ENCODE peak calls at places on chromosomes 3 and 15, in four cellular contexts. K is small intestine, P is tibial artery, X is endodermal cell. V is an unnamed sample.

GRCh38 chr15:25862469-25863066 is 559 bp downstream of the ATP10A start:
- DNase-seq in K (no peak), P (peak; percentile 76), X (peak; percentile 78), V (peak; percentile 43)

GRCh38 chr3:64224826-64225606 is at the start of gene PRICKLE2:
- DNase-seq in K (peak; percentile 33), P (peak; percentile 94), X (peak; percentile 85), V (no peak)

GRCh38 chr15:28086175-28086703 is 12.9 kb downstream of the OCA2 start:
- DNase-seq in K (peak; percentile 78), P (peak; percentile 70), X (peak; percentile 87), V (peak; percentile 62)

GRCh38 chr3:10378246-10378645 is 57.3 kb upstream of the SEC13 start:
- DNase-seq in K (no peak), P (no peak), X (no peak), V (no peak)

GRCh38 chr3:115503386-115503785 is 119.9 kb upstream of the GAP43 start:
- DNase-seq in K (no peak), P (no peak), X (no peak), V (no peak)

GRCh38 chr15:89021224-89021623 is 67.0 kb upstream of the ABHD2 start:
- DNase-seq in K (no peak), P (peak; percentile 91), X (no peak), V (no peak)

GRCh38 chr15:50636146-50636545 is 50.5 kb downstream of the TRPM7 start:
- DNase-seq in K (no peak), P (no peak), X (no peak), V (no peak)

GRCh38 chr3:128973988-128974564 is 19.8 kb downstream of the CFAP92 start:
- DNase-seq in K (no peak), P (no peak), X (no peak), V (no peak)

GRCh38 chr15:41940441-41940857 is 31.9 kb downstream of the EHD4 start:
- DNase-seq in K (no peak), P (no peak), X (peak; percentile 25), V (peak; percentile 42)

GRCh38 chr3:113241292-113242033 is 30.1 kb downstream of the BOC start:
- DNase-seq in K (no peak), P (no peak), X (peak; percentile 90), V (no peak)

GRCh38 chr3:156865732-156866131 is 39.6 kb downstream of the LEKR1 start:
- DNase-seq in K (no peak), P (no peak), X (no peak), V (no peak)

GRCh38 chr15:88241060-88241459 is 15.5 kb downstream of the NTRK3 start:
- DNase-seq in K (no peak), P (no peak), X (peak; percentile 60), V (no peak)

GRCh38 chr3:63872135-63872924 is 8.7 kb downstream of the ATXN7 start:
- DNase-seq in K (no peak), P (no peak), X (no peak), V (no peak)

GRCh38 chr3:138675393-138675792 is 66.8 kb downstream of the FAIM start:
- DNase-seq in K (no peak), P (no peak), X (no peak), V (no peak)

DNA sequence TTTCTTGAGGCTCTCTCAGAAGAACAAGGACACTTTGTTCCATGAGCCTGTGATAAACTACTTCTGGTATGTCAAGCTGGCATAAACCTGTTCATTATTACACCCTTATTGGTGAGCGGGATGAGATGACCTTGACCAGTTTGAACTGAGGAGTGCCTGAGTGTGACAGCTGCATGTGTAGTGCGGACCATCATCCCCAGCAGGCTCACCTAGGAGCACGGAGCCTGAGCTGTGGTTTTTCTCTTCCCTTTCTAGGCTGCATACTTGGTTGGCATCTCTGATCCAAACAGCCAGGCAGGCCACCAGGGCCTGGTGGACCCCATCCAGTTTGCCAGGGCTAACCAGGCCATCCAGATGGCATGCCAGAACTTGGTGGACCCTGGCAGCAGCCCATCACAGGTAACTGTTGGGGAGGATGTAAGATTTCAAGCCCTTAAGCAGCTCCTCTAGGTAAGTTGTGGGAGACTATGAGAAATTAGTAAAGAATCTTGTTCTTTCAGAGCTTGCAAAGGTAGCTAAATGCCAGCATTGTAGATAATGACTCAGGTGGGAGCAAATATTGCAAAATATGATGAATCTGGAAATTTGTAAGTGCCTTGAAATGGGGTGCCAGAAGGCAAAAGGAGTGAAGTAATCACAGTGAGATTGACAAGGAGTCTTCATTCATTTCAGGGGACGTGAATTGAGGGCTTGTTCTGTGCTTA is 288.9 kb upstream of the TPM1 start:
- DNase-seq in K (no peak), P (no peak), X (no peak), V (no peak)
- H3K4me1 ChIP-seq in K (no peaks in the 10 kb centered on the region), P (no peaks in the 10 kb centered on the region), X (peaks cover 9% of the 10 kb centered on the region), V (no peaks in the 10 kb centered on the region)

GRCh38 chr15:78854973-78855372 is 17.7 kb upstream of the MORF4L1 start:
- DNase-seq in K (no peak), P (no peak), X (no peak), V (no peak)

GRCh38 chr15:78859971-78860733 is 12.5 kb upstream of the MORF4L1 start:
- DNase-seq in K (peak; percentile 81), P (peak; percentile 78), X (peak; percentile 91), V (peak; percentile 50)

GRCh38 chr15:78850926-78851600 is 21.6 kb upstream of the MORF4L1 start:
- DNase-seq in K (no peak), P (no peak), X (peak; percentile 58), V (no peak)

GRCh38 chr15:78853500-78853899 is 19.2 kb upstream of the MORF4L1 start:
- DNase-seq in K (no peak), P (peak; percentile 16), X (no peak), V (no peak)

DNA sequence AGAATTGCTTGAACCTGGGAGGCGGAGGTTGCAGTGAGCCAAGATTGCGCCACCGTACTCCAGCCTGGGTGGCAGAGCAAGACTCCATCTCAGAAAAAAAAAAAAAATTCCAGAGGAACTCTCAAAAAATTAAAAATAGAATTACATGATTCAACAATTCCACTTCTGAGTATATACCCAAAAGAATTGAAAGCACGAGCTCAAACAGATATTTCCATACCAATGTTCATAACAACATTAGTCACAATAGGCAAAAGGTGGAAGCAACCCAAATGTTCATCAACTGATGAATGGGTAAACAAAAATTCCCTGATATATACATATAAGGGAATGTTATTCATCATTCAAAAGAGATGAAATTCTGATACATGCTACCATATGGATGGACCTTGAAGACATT is 16.9 kb upstream of the MORF4L1 start:
- DNase-seq in K (no peak), P (no peak), X (no peak), V (no peak)
- H3K4me1 ChIP-seq in K (no peaks in the 10 kb centered on the region), P (no peaks in the 10 kb centered on the region), X (no peaks in the 10 kb centered on the region), V (no peaks in the 10 kb centered on the region)

GRCh38 chr15:98943609-98944111 is 63.9 kb downstream of the PGPEP1L start:
- DNase-seq in K (peak; percentile 13), P (no peak), X (no peak), V (no peak)
- H3K4me1 ChIP-seq in K (no peaks in the 10 kb centered on the region), P (peaks cover 6% of the 10 kb centered on the region), X (no peaks in the 10 kb centered on the region), V (no peaks in the 10 kb centered on the region)

DNA sequence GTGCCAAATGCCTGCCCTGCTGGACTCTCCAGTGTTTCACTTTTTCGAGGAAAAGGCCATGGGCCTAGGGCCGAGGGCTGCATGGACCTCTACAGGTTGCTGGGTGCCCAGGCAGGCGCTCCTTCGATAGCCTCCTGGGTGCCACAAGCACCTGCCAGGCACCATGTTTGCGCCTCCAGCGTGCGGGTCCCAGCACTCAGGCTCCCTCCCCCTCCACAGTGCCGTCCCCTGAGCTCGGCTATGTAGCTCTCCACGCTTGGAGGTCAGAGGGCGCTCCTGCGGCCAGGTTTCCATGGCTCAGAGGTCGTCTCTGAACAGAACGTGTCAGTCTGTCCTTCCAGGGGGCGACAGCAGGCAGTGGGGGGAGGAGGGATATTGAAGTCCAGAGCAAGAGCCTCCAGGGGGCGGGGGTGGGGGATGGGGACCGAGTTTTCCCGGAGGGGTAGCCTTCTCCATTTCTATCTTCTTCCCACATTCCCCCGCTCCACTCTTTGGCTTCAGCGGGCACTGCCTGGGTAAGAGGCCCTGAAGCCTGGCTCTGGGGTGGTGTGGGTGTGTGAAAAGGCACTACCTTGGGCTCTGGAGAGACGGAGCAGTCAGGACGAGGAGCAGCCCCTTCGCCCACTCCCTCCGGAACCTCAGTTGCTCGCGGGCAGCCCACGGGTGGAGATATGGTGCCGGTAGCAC is 3.6 kb downstream of the ONECUT1 start:
- DNase-seq in K (no peak), P (no peak), X (peak; percentile 81), V (no peak)
- H3K4me1 ChIP-seq in K (no peaks in the 10 kb centered on the region), P (no peaks in the 10 kb centered on the region), X (peaks cover 20% of the 10 kb centered on the region), V (peaks cover 24% of the 10 kb centered on the region)

GRCh38 chr3:172069473-172069872 is 30.1 kb downstream of the FNDC3B start:
- DNase-seq in K (no peak), P (no peak), X (no peak), V (no peak)
- H3K4me1 ChIP-seq in K (peaks cover 9% of the 10 kb centered on the region), P (no peaks in the 10 kb centered on the region), X (peaks cover 30% of the 10 kb centered on the region), V (peaks cover 14% of the 10 kb centered on the region)

DNA sequence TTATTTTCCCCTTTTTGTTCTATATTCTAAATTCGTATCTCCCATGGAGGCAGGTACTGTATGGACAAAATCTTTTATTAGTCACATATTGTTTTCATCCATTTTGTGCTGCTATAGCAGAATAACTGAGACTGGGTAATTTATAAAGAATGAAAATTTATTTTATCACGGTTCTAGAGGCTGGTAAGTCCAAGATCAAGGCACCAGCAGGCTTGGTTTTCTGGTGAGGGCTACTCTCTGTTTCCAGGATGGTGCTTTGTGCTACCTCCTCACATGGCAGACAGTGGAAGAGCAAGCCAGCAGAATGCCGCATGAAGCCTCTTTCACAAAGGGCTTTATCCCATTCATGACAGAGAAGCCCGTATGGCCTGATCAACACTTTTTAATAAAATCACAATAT is 421.9 kb upstream of the TPRG1 start:
- DNase-seq in K (no peak), P (no peak), X (no peak), V (no peak)
- H3K4me1 ChIP-seq in K (no peaks in the 10 kb centered on the region), P (no peaks in the 10 kb centered on the region), X (no peaks in the 10 kb centered on the region), V (no peaks in the 10 kb centered on the region)

GRCh38 chr3:124831631-124832184 is 55.5 kb downstream of the ITGB5 start:
- DNase-seq in K (no peak), P (no peak), X (peak; percentile 39), V (no peak)

GRCh38 chr3:124834723-124835718 is 52.1 kb downstream of the ITGB5 start:
- DNase-seq in K (peak; percentile 70), P (peak; percentile 79), X (peak; percentile 86), V (peak; percentile 2)

GRCh38 chr3:124836448-124836847 is 50.7 kb downstream of the ITGB5 start:
- DNase-seq in K (no peak), P (no peak), X (no peak), V (no peak)

GRCh38 chr3:124832782-124833709 is 54.1 kb downstream of the ITGB5 start:
- DNase-seq in K (no peak), P (no peak), X (no peak), V (no peak)

DNA sequence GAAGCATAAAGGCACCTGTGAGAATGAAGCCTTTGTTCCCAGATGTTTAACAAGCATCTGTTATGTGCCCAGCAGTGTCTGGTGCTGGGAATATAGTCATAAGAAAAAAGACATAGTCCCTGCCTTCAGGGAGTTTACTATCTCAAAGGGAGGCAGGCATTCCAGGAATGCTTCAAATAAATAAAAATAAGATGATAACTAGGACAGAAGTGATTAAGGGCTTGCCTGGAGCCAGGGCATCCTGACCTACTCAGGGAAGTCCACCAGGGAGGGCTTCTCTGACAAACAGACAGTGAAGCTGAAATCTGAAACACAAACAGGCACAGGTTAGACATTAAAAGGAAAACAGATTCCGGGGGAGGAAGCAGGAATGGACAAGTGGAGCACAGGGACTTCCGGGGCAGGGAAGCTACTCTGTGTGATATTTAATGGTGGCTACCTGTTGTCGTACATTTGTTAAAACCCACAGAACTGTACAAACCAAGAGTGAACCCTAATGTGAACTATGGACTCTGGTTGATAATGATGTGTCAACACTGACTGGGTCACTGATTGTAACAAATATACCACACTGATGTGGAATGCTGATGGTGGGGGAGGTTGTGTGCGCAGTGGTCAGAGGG is 53.3 kb downstream of the ITGB5 start:
- DNase-seq in K (peak; percentile 90), P (no peak), X (peak; percentile 33), V (no peak)
- H3K4me1 ChIP-seq in K (peaks cover 6% of the 10 kb centered on the region), P (peaks cover 4% of the 10 kb centered on the region), X (peaks cover 46% of the 10 kb centered on the region), V (peaks cover 12% of the 10 kb centered on the region)

GRCh38 chr15:35833590-35833989 is 287.6 kb upstream of the DPH6 start:
- DNase-seq in K (no peak), P (no peak), X (no peak), V (no peak)
- H3K4me1 ChIP-seq in K (no peaks in the 10 kb centered on the region), P (no peaks in the 10 kb centered on the region), X (no peaks in the 10 kb centered on the region), V (no peaks in the 10 kb centered on the region)

V was measured in CD8-positive, alpha-beta T cell.